ENCODE peak calls at places on chromosomes 1 and 21, in five cellular contexts. E, V, S, C and N are unnamed samples.

GRCh38 chr1:29124366-29125236 is 898 bp upstream of the TMEM200B start:
- DNase-seq in C (peak; percentile 67), E (peak; percentile 46), S (peak; percentile 71), V (peak; percentile 93), N (peak; percentile 86)

GRCh38 chr1:2112280-2112701 is 62.1 kb downstream of the PRKCZ start:
- DNase-seq in C (no peak), V (no peak), E (no peak), S (no peak), N (peak; percentile 82)

GRCh38 chr1:85464497-85465098 is 361 bp downstream of the DDAH1 start:
- DNase-seq in V (peak; percentile 26), C (peak; percentile 46), S (peak; percentile 27), E (peak; percentile 66), N (peak; percentile 71)

GRCh38 chr21:36647279-36648093 is 51.4 kb upstream of the SIM2 start:
- DNase-seq in E (peak; percentile 80), C (no peak), S (peak; percentile 21), V (no peak), N (no peak)

GRCh38 chr1:17199267-17200044 is 5.5 kb upstream of the PADI1 start:
- DNase-seq in E (no peak), C (no peak), S (no peak), V (no peak), N (no peak)

GRCh38 chr1:203309115-203309429 is 3.8 kb downstream of the BTG2 start:
- DNase-seq in V (no peak), E (no peak), S (no peak), C (no peak), N (no peak)

GRCh38 chr1:20380616-20381035 is 90.0 kb downstream of the VWA5B1 start:
- DNase-seq in E (peak; percentile 24), S (peak; percentile 24), C (no peak), V (no peak), N (no peak)

GRCh38 chr1:246978785-246979184 is 29.1 kb downstream of the ZNF695 start:
- DNase-seq in E (no peak), S (no peak), C (no peak), V (no peak), N (no peak)

GRCh38 chr1:173422456-173422976 is 54.6 kb upstream of the PRDX6 start:
- DNase-seq in E (no peak), S (no peak), C (no peak), V (no peak), N (no peak)

GRCh38 chr1:21594935-21595897 is 73.9 kb downstream of the RAP1GAP start:
- DNase-seq in E (peak; percentile 61), V (no peak), S (peak; percentile 70), C (peak; percentile 63), N (peak; percentile 73)

GRCh38 chr1:94925561-94926364 is 1.1 kb downstream of the CNN3 start:
- DNase-seq in E (peak; percentile 78), S (peak; percentile 33), C (peak; percentile 81), V (no peak), N (peak; percentile 46)

GRCh38 chr21:42093991-42094417 is 22.9 kb downstream of the UMODL1 start:
- DNase-seq in V (no peak), E (peak; percentile 90), S (peak; percentile 8), C (no peak), N (no peak)

GRCh38 chr1:101187287-101187686 is 49.5 kb upstream of the S1PR1 start:
- DNase-seq in V (no peak), E (no peak), S (no peak), C (no peak), N (no peak)

GRCh38 chr1:99808391-99809115 is 41.6 kb upstream of the AGL start:
- DNase-seq in V (no peak), S (peak; percentile 32), C (peak; percentile 19), E (peak; percentile 88), N (peak; percentile 62)

GRCh38 chr1:236451796-236452373 is 57.8 kb downstream of the EDARADD start:
- DNase-seq in S (peak; percentile 40), V (no peak), E (no peak), C (no peak), N (peak; percentile 37)

GRCh38 chr1:29903767-29904166 is 667.4 kb downstream of the PTPRU start:
- DNase-seq in C (no peak), S (no peak), V (no peak), E (no peak), N (no peak)

GRCh38 chr1:99557556-99558256 is 88.2 kb upstream of the PALMD start:
- DNase-seq in S (no peak), E (peak; percentile 72), C (no peak), V (no peak), N (no peak)

GRCh38 chr1:196160066-196160795 is 448.0 kb downstream of the KCNT2 start:
- DNase-seq in C (no peak), S (no peak), E (peak; percentile 40), V (no peak), N (no peak)

GRCh38 chr1:200905411-200906052 is 10.8 kb downstream of the INAVA start:
- DNase-seq in S (no peak), E (peak; percentile 9), C (no peak), V (no peak), N (peak; percentile 63)

GRCh38 chr1:243335297-243335696 is 79.5 kb downstream of the SDCCAG8 start:
- DNase-seq in E (no peak), V (no peak), C (no peak), S (no peak), N (no peak)

GRCh38 chr1:202084791-202085681 is 37.7 kb upstream of the GPR37L1 start:
- DNase-seq in V (no peak), S (no peak), C (peak; percentile 15), E (no peak), N (no peak)

GRCh38 chr1:145892486-145893087 is 6.9 kb upstream of the ANKRD35 start:
- DNase-seq in E (no peak), S (no peak), C (no peak), V (no peak), N (no peak)

GRCh38 chr21:46544003-46544402 is 60.9 kb downstream of the S100B start:
- DNase-seq in S (no peak), V (no peak), E (no peak), C (no peak), N (no peak)

GRCh38 chr21:29033871-29034270 is 9.4 kb downstream of the USP16 start:
- DNase-seq in V (no peak), E (no peak), S (no peak), C (no peak), N (no peak)

GRCh38 chr1:62912028-62912638 is 128.2 kb downstream of the ATG4C start:
- DNase-seq in S (peak; percentile 2), E (peak; percentile 18), V (no peak), C (no peak), N (peak; percentile 14)

GRCh38 chr1:30907641-30908445 is 715 bp downstream of the SDC3 start:
- DNase-seq in E (no peak), V (no peak), S (no peak), C (no peak), N (no peak)

GRCh38 chr1:210257698-210258395 is 25.3 kb downstream of the SERTAD4 start:
- DNase-seq in C (no peak), V (no peak), S (no peak), E (no peak), N (no peak)

GRCh38 chr1:235908742-235909520 is 42.2 kb upstream of the LYST start:
- DNase-seq in E (peak; percentile 46), S (peak; percentile 67), C (no peak), V (no peak), N (no peak)

GRCh38 chr1:47651311-47652089 is 213.7 kb downstream of the FOXD2 start:
- DNase-seq in C (no peak), E (no peak), S (no peak), V (no peak), N (no peak)

GRCh38 chr1:18100493-18101063 is 7.0 kb upstream of the IGSF21 start:
- DNase-seq in V (no peak), E (peak; percentile 60), C (peak; percentile 71), S (peak; percentile 63), N (peak; percentile 76)

DNA sequence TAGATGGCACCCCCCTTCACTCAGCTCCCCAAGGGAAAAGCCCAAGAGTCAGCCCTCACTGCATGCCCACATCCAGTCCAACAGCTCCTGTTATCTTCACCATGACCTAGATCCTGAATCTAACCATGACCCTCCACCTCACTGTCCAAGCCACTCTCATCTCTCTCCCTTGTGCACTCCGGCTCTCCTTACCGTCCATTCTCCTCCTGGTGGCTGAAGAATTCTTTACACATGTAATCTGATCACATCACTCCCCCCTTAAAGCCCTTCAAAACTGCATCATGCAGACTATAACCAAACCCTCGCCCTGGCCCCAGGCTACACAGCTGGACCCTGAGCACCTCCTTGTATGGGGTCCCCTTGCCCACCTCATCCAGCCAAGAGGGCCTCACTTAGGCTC is 14.0 kb upstream of the PAQR7 start:
- DNase-seq in S (no peak), E (peak; percentile 4), V (no peak), C (no peak), N (no peak)
- TF ChIP-seq CTCF in S (no peak), E (peak; percentile 50), V (no peak), C (peak; percentile 38), N (no peak)

GRCh38 chr1:110780600-110781484 is 92.1 kb upstream of the CD53 start:
- DNase-seq in E (peak; percentile 70), S (peak; percentile 40), C (peak; percentile 65), V (peak; percentile 34), N (peak; percentile 62)
- TF ChIP-seq CTCF in E (peak; percentile 83), S (peak; percentile 57), C (peak; percentile 82), V (peak; percentile 73), N (peak; percentile 82)

DNA sequence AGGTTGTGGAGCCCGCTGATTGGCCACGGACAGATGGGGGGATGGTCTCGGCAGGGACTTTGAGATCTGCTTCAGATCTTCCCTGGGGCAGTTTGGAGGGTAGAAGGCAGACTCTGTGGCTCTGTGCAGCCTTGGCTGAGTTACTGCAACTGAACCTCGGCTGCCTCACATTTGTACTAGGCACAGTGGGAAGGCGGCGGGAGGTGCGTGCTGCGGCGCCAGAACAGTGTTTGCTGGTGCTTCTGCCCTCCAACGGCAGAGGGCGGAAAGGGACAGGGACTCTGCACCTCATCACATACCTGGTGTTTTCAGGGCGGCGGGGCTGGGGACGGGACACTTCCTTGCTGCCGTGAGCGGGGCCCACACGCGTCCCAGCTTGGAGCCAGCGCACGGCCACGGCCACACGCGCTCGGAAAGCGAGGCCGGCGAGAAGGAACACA is 26.2 kb downstream of the SLC66A1 start:
- DNase-seq in S (no peak), C (no peak), E (no peak), V (no peak), N (no peak)
- TF ChIP-seq CTCF in S (no peak), C (peak; percentile 59), E (peak; percentile 56), V (no peak), N (no peak)

GRCh38 chr1:207404849-207405525 is 49.1 kb upstream of the CR2 start:
- DNase-seq in C (no peak), V (no peak), E (peak; percentile 36), S (peak; percentile 68), N (peak; percentile 66)

GRCh38 chr1:207401578-207401977 is 52.5 kb upstream of the CR2 start:
- DNase-seq in C (no peak), S (no peak), E (no peak), V (no peak), N (no peak)

GRCh38 chr1:207402744-207403143 is 51.4 kb upstream of the CR2 start:
- DNase-seq in V (no peak), C (no peak), S (no peak), E (no peak), N (no peak)

GRCh38 chr1:207407655-207408256 is 46.4 kb upstream of the CR2 start:
- DNase-seq in S (no peak), E (no peak), V (no peak), C (no peak), N (peak; percentile 21)

DNA sequence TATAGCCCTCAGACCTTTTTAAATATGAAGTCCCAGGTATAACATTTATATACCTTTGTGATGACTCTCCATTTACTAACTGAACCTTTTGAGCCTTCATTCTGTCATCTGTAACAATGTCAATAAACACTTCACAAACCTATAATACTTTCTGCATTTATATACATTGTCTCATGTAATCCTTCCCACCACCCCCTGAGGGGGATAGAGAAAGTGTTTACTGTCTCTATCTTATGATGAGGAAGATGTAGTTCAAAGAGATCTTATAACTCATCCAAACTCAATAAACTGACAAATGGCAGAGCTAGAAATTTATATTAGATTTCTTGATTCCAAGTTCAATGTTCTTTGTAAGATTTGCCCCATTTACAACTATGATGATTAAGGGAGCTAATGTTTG is 48.3 kb upstream of the CR2 start:
- DNase-seq in S (no peak), E (no peak), C (no peak), V (no peak), N (no peak)
- TF ChIP-seq CTCF in S (no peak), E (no peak), C (no peak), V (no peak), N (peak; percentile 24)